ENCODE peak calls at places on chromosome 4, in ten cellular contexts. N is neuronal stem cell; U is right lobe of liver; H is endodermal cell; Z is OCI-LY7; Y is skeletal muscle cell; L is HFF-Myc; P is mammary epithelial cell; M is lower lobe of right lung; Q is CD4-positive, alpha-beta memory T cell. O is an unnamed sample.

GRCh38 chr4:124144302-124144701 is 568.2 kb downstream of the ANKRD50 start:
- DNase-seq in P (peak), M (no peak), H (no peak), N (no peak), Z (no peak), L (no peak), Q (no peak), Y (no peak), U (no peak), O (no peak)

GRCh38 chr4:19051751-19052296 is 1030.3 kb upstream of the LCORL start:
- DNase-seq in Z (no peak), L (no peak), H (no peak), M (no peak), Y (no peak), P (no peak), N (no peak), U (no peak), Q (no peak), O (no peak)

GRCh38 chr4:119031218-119031617 is 104.4 kb upstream of the MYOZ2 start:
- DNase-seq in Q (no peak), L (no peak), Y (no peak), U (no peak), P (no peak), M (no peak), Z (no peak), N (no peak), H (no peak), O (no peak)

GRCh38 chr4:165663411-165663810 is 209.6 kb upstream of the TLL1 start:
- DNase-seq in U (no peak), Z (no peak), P (peak), N (no peak), M (no peak), L (no peak), H (no peak), Q (no peak), Y (no peak), O (no peak)

GRCh38 chr4:38157592-38157991 is 197.4 kb downstream of the PTTG2 start:
- DNase-seq in Z (no peak), H (no peak), U (no peak), Q (no peak), L (no peak), Y (no peak), M (no peak), N (no peak), P (peak), O (no peak)

GRCh38 chr4:115655626-115656025 is 542.2 kb upstream of the NDST4 start:
- DNase-seq in H (no peak), Z (no peak), P (no peak), Y (no peak), U (no peak), L (no peak), M (no peak), N (no peak), Q (no peak), O (no peak)

GRCh38 chr4:4572821-4573220 is 31.0 kb upstream of the STX18 start:
- DNase-seq in N (no peak), Q (no peak), M (no peak), L (no peak), Z (no peak), P (no peak), Y (no peak), H (no peak), U (no peak), O (no peak)

GRCh38 chr4:15928883-15929282 is 9.7 kb downstream of the FGFBP1 start:
- DNase-seq in H (no peak), U (no peak), N (no peak), P (no peak), L (no peak), Q (no peak), M (no peak), Y (no peak), Z (no peak), O (no peak)

GRCh38 chr4:114015444-114015899 is 36.0 kb upstream of the ARSJ start:
- DNase-seq in N (no peak), U (no peak), Y (peak), M (no peak), Q (no peak), Z (no peak), L (peak), P (peak), H (no peak), O (no peak)

GRCh38 chr4:140296335-140296753 is 77.1 kb upstream of the SCOC start:
- DNase-seq in Z (no peak), Y (peak), N (no peak), U (no peak), M (no peak), L (peak), H (no peak), P (peak), Q (no peak), O (no peak)

GRCh38 chr4:159860945-159861344 is 758.1 kb downstream of the RAPGEF2 start:
- DNase-seq in U (no peak), M (no peak), P (no peak), Z (no peak), L (no peak), Y (no peak), N (no peak), H (no peak), Q (no peak), O (no peak)

GRCh38 chr4:184804621-184805020 is 21.1 kb downstream of the ACSL1 start:
- DNase-seq in M (no peak), P (no peak), U (no peak), Q (no peak), H (no peak), L (no peak), N (no peak), Z (no peak), Y (no peak), O (no peak)

GRCh38 chr4:184801781-184802180 is 24.0 kb downstream of the ACSL1 start:
- DNase-seq in P (peak), Z (no peak), U (no peak), N (no peak), Q (no peak), L (no peak), M (no peak), H (no peak), Y (no peak), O (peak)

GRCh38 chr4:184803884-184804283 is 21.9 kb downstream of the ACSL1 start:
- DNase-seq in Z (no peak), N (no peak), Y (no peak), P (no peak), H (no peak), Q (no peak), U (no peak), M (no peak), L (no peak), O (no peak)

GRCh38 chr4:184802203-184803015 is 23.4 kb downstream of the ACSL1 start:
- DNase-seq in U (no peak), N (no peak), Y (peak), L (no peak), Q (no peak), H (no peak), Z (no peak), M (peak), P (no peak), O (peak)

GRCh38 chr4:184803133-184803532 is 22.6 kb downstream of the ACSL1 start:
- DNase-seq in H (no peak), M (no peak), Z (no peak), P (no peak), U (no peak), N (no peak), Q (no peak), L (no peak), Y (no peak), O (peak)
- H3K4me3 ChIP-seq in H (no peak), M (peak), Z (no peak), P (no peak), U (peak), N (no peak), Q (no peak), L (no peak), Y (no peak), O (no peak)

DNA sequence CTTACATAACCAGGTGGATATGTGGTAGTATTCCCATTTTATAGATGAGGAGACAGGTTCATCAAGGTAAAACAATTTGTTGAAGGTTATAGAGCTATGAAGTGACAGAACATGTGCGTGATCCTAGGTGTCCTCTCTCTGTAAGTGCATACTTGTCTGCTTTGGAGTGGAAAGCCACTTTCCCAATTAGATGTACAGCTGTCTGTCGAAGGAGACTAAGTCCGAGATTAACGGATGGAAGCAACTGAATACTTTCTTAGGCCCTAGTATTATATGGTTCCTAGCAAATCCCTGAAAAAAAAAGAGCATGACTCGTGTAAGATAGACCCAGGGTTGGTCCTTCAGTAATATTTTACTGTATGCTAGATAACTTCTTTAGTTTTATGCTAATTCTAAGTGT is 19.7 kb downstream of the TMEM131L start:
- DNase-seq in P (no peak), Y (no peak), U (no peak), Q (no peak), Z (no peak), L (no peak), M (no peak), N (no peak), H (no peak), O (no peak)
- H3K4me3 ChIP-seq in P (no peak), Y (no peak), U (no peak), Q (no peak), Z (peak), L (no peak), M (no peak), N (no peak), H (no peak), O (no peak)

GRCh38 chr4:183797041-183797444 is 108.1 kb upstream of the STOX2 start:
- DNase-seq in Z (no peak), Q (no peak), N (peak), H (no peak), M (peak), L (no peak), U (peak), P (peak), Y (no peak), O (peak)
- H3K4me3 ChIP-seq in Z (no peak), Q (no peak), N (peak), H (peak), M (peak), L (no peak), U (peak), P (peak), Y (peak), O (peak)

GRCh38 chr4:41537267-41537890 is 578 bp upstream of the LIMCH1 start:
- DNase-seq in L (no peak), N (no peak), M (no peak), H (no peak), U (no peak), Q (no peak), Z (no peak), Y (no peak), P (no peak), O (no peak)
- H3K4me3 ChIP-seq in L (no peak), N (no peak), M (no peak), H (no peak), U (no peak), Q (no peak), Z (no peak), Y (no peak), P (no peak), O (no peak)

GRCh38 chr4:168712316-168712855 is 215.5 kb downstream of the PALLD start:
- DNase-seq in Q (no peak), P (no peak), U (no peak), Z (no peak), H (no peak), N (no peak), L (no peak), M (no peak), Y (no peak), O (no peak)
- H3K4me3 ChIP-seq in Q (no peak), P (no peak), U (no peak), Z (no peak), H (no peak), N (no peak), L (no peak), M (no peak), Y (no peak), O (no peak)

DNA sequence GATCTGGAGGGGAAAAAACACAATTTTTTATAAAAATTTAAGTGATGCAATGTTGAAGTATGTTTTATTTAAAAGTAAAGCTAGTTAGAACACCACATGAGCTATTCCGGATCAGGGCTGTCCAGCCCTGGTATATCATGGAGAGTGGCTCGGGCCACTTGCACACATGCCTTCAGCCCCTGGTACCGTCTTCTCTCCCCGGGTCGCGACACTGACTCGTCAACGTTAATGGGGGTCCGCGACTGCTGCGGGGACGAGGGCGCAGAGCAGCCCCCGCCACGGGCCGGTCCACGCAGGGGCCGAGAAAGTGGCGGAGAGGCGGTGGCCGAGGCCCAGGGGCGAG is 204.7 kb downstream of the TENM3 start:
- DNase-seq in P (no peak), Z (no peak), H (no peak), L (no peak), M (no peak), Y (no peak), Q (no peak), N (no peak), U (no peak), O (no peak)
- H3K4me3 ChIP-seq in P (peak), Z (no peak), H (peak), L (peak), M (peak), Y (peak), Q (no peak), N (peak), U (peak), O (peak)

GRCh38 chr4:89108068-89108467 is 3.3 kb upstream of the TIGD2 start:
- DNase-seq in Z (peak), M (no peak), Q (no peak), U (no peak), Y (no peak), H (no peak), L (no peak), N (no peak), P (no peak), O (no peak)

GRCh38 chr4:89111833-89112563 is 665 bp downstream of the TIGD2 start:
- DNase-seq in Q (no peak), N (no peak), M (no peak), Z (no peak), L (peak), P (peak), H (no peak), Y (peak), U (no peak), O (no peak)

GRCh38 chr4:89110986-89111832 is at the start of gene TIGD2:
- DNase-seq in N (peak), Q (peak), P (peak), U (peak), Y (peak), L (peak), H (peak), M (peak), Z (peak), O (peak)

GRCh38 chr4:89110541-89110985 is 770 bp upstream of the TIGD2 start:
- DNase-seq in H (peak), Z (no peak), P (no peak), U (peak), Q (no peak), M (no peak), N (peak), Y (no peak), L (no peak), O (no peak)

DNA sequence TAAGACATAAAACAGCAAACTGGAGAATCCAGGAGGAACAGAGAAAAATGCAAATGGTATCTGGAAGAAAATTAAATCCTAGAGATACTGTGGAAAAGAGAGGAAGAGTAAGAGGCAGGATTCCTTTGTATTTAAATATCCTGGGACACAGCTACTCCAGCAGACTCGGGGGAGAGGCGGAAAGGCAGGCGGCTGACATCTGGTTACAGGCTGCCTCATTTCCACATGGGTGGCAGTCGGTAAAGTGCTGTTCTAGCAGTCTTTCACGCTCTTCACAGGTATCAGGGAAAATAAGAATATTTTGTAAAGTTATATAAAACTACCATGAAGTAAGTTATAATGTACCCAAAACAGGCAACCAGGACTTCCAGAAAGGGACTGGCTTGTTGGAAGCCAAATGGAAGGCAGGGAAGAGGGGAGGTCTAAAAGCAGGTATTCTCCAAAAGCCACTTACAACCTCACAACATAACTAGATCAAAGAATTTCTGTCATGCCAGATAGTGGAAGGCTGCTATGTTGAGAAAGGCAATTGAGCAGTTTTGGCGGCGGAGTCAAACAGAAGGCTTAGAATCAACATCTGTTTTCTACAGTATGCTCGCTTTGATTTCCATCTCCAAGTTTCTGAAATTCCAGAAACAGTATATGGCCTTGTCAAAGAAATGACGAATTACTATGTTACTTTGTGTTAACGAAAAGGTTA is 1.3 kb upstream of the TIGD2 start:
- DNase-seq in U (no peak), H (no peak), N (no peak), Y (no peak), L (no peak), Z (no peak), P (no peak), Q (no peak), M (no peak), O (peak)
- H3K4me3 ChIP-seq in U (peak), H (peak), N (no peak), Y (peak), L (peak), Z (no peak), P (peak), Q (peak), M (peak), O (peak)

DNA sequence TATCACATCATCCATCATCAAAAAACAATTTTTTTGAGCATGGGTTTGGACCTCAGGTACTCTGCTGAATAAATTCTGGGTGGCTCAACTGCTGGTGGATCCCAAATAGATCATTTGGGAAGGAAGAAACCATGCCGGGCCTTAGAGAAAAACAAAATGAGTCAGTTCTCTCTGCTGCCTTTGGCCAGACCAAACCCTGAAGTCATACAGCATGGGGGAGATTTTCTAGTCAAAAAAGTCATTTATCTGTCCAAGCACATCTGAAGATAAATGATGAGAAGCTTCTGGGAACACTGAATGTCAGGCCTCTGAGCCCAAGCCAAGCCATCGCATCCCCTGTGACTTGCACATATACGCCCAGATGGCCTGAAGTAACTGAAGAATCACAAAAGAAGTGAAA is 261.4 kb downstream of the DHX15 start:
- DNase-seq in P (no peak), H (no peak), Z (no peak), L (no peak), Y (no peak), N (no peak), M (no peak), U (no peak), Q (no peak), O (no peak)
- H3K4me3 ChIP-seq in P (no peak), H (no peak), Z (no peak), L (no peak), Y (no peak), N (no peak), M (no peak), U (no peak), Q (no peak), O (no peak)

GRCh38 chr4:156767911-156768415 is 203.6 kb downstream of the PDGFC start:
- DNase-seq in U (no peak), Y (no peak), M (no peak), Q (no peak), P (no peak), H (no peak), Z (no peak), L (no peak), N (no peak), O (no peak)

GRCh38 chr4:156774422-156774821 is 197.2 kb downstream of the PDGFC start:
- DNase-seq in Q (no peak), Y (peak), Z (no peak), L (no peak), N (no peak), M (no peak), H (no peak), U (no peak), P (peak), O (no peak)

GRCh38 chr4:156766846-156767245 is 204.8 kb downstream of the PDGFC start:
- DNase-seq in U (no peak), L (no peak), M (no peak), N (no peak), H (no peak), Z (no peak), P (no peak), Y (no peak), Q (no peak), O (no peak)

GRCh38 chr4:156773648-156774357 is 197.8 kb downstream of the PDGFC start:
- DNase-seq in P (peak), U (no peak), Z (no peak), N (no peak), L (no peak), M (no peak), H (no peak), Y (no peak), Q (no peak), O (no peak)

GRCh38 chr4:156771171-156771837 is 200.3 kb downstream of the PDGFC start:
- DNase-seq in Y (peak), Q (no peak), U (no peak), N (peak), M (no peak), P (peak), Z (no peak), L (peak), H (no peak), O (no peak)
- H3K4me3 ChIP-seq in Y (no peak), Q (no peak), U (no peak), N (no peak), M (peak), P (peak), Z (no peak), L (no peak), H (no peak), O (peak)